ENCODE peak calls at places on chromosomes 2 and 18, in four cellular contexts. P is foreskin keratinocyte, W is coronary artery, O is astrocyte of the cerebellum. Q is an unnamed sample.

GRCh38 chr2:209426432-209426831 is 2.6 kb downstream of the MAP2 start:
- DNase-seq in O (peak), W (no peak), P (peak), Q (peak)

GRCh38 chr2:69933839-69934613 is 19.1 kb downstream of the MXD1 start:
- DNase-seq in O (peak), W (no peak), P (peak), Q (peak)

GRCh38 chr2:240632291-240632670 is 7.0 kb downstream of the GPR35 start:
- DNase-seq in W (peak), P (no peak), O (no peak), Q (no peak)

GRCh38 chr18:62772860-62773584 is 57.7 kb downstream of the PHLPP1 start:
- DNase-seq in W (no peak), O (no peak), P (no peak), Q (no peak)

GRCh38 chr2:112077814-112078213 is 22.7 kb downstream of the TMEM87B start:
- DNase-seq in O (no peak), P (no peak), W (no peak), Q (no peak)

GRCh38 chr2:65159261-65159660 is 29.4 kb upstream of the RAB1A start:
- DNase-seq in O (no peak), W (no peak), P (no peak), Q (no peak)

GRCh38 chr2:23497063-23497462 is 112.1 kb downstream of the KLHL29 start:
- DNase-seq in P (peak), O (peak), W (no peak), Q (peak)

GRCh38 chr18:23135679-23136325 is 517 bp downstream of the CABLES1 start:
- DNase-seq in P (no peak), O (no peak), W (no peak), Q (peak)

GRCh38 chr2:169815849-169816248 is 8.9 kb downstream of the METTL5 start:
- DNase-seq in W (no peak), P (peak), O (peak), Q (peak)

GRCh38 chr2:85536479-85536878 is 2.5 kb upstream of the MAT2A start:
- DNase-seq in P (no peak), W (no peak), O (no peak), Q (peak)

GRCh38 chr18:36744261-36744876 is 84.4 kb downstream of the TPGS2 start:
- DNase-seq in W (no peak), P (peak), O (no peak), Q (no peak)

GRCh38 chr2:85110991-85111560 is 22.1 kb upstream of the TCF7L1 start:
- DNase-seq in P (no peak), W (no peak), O (no peak), Q (no peak)

GRCh38 chr2:206482123-206482522 is 38.8 kb downstream of the ADAM23 start:
- DNase-seq in O (no peak), P (peak), W (no peak), Q (peak)

GRCh38 chr2:23390152-23390551 is 5.2 kb downstream of the KLHL29 start:
- DNase-seq in W (no peak), P (no peak), O (no peak), Q (no peak)

GRCh38 chr2:98870516-98871158 is 65.4 kb downstream of the CRACDL start:
- DNase-seq in P (no peak), O (no peak), W (no peak), Q (no peak)
- TF ChIP-seq CTCF in P (no peak), O (no peak), W (no peak), Q (no peak)

GRCh38 chr18:13680612-13681011 is 45.7 kb downstream of the FAM210A start:
- DNase-seq in P (no peak), W (no peak), O (no peak), Q (peak)
- TF ChIP-seq CTCF in P (peak), W (no peak), O (peak), Q (peak)

DNA sequence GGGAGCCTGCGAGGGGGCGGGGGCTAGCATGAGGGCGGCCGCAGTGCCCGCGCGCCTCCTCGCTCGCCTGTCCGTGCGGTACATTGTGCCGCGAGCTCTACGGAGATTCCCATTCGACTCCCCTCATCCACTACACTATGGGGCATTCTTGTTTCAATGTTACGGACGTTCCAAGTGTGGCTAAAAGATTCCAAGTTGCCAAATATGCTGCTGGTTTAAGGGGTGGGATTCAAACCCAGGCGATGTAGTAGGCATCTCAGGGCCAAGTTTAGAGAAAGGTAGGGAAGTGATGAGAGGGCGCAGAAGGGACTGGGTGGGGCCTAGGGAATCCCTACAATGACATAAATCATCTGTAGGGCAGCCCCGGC is 10.0 kb upstream of the CRYBA2 start:
- DNase-seq in O (no peak), W (no peak), P (no peak), Q (no peak)
- TF ChIP-seq CTCF in O (no peak), W (peak), P (no peak), Q (no peak)

GRCh38 chr2:222504191-222504590 is 79.8 kb downstream of the SGPP2 start:
- DNase-seq in W (no peak), O (no peak), P (no peak), Q (no peak)

GRCh38 chr2:222506230-222506934 is 82.0 kb downstream of the SGPP2 start:
- DNase-seq in O (no peak), P (no peak), W (no peak), Q (no peak)

GRCh38 chr2:222499226-222499625 is 74.9 kb downstream of the SGPP2 start:
- DNase-seq in O (no peak), P (peak), W (no peak), Q (peak)

DNA sequence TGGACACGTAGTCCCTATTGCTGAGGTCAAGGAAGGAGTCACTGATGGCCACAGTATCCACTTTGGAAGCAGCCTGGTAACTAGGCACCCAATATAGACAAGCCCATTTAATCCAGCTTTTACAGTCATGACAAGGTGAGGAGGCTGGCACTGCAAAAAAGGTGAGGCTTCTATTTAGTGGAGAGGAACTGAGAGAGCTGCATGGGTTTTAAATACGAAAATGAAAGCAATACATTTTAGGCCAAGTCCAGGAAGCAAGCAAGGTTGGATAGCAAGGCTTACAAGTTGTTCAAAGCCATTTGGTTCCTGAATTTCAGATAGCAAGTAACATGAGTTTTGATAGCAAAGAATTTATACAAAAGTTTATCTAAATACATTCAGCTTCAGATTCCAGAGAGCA is 80.4 kb downstream of the SGPP2 start:
- DNase-seq in P (no peak), O (no peak), W (no peak), Q (no peak)
- TF ChIP-seq CTCF in P (no peak), O (no peak), W (no peak), Q (no peak)